ENCODE peak calls at places on chromosome 12, in five cellular contexts. One of them, this sample, is unnamed.

GRCh38 chr12:52434096-52434733 is at the start of gene KRT75:
- DNase-seq in GM23338: no peak
- DNase-seq in psoas muscle: no peak
- DNase-seq in heart right ventricle: no peak
- DNase-seq in astrocyte of the spinal cord: peak; percentile 4
- DNase-seq in this sample: no peak

GRCh38 chr12:73220951-73221350 is 948.8 kb downstream of the TRHDE start:
- DNase-seq in psoas muscle: no peak
- DNase-seq in GM23338: no peak
- DNase-seq in heart right ventricle: no peak
- DNase-seq in astrocyte of the spinal cord: no peak
- DNase-seq in this sample: no peak

GRCh38 chr12:78402366-78403134 is 462.0 kb upstream of the SYT1 start:
- DNase-seq in astrocyte of the spinal cord: no peak
- DNase-seq in GM23338: no peak
- DNase-seq in heart right ventricle: no peak
- DNase-seq in psoas muscle: no peak
- DNase-seq in this sample: no peak

GRCh38 chr12:91138337-91138905 is 27.1 kb upstream of the LUM start:
- DNase-seq in heart right ventricle: peak; percentile 7
- DNase-seq in astrocyte of the spinal cord: no peak
- DNase-seq in GM23338: peak; percentile 3
- DNase-seq in psoas muscle: no peak
- DNase-seq in this sample: no peak

GRCh38 chr12:123908884-123909807 is 63.5 kb downstream of the CCDC92 start:
- DNase-seq in GM23338: no peak
- DNase-seq in astrocyte of the spinal cord: no peak
- DNase-seq in heart right ventricle: no peak
- DNase-seq in psoas muscle: peak; percentile 24
- DNase-seq in this sample: no peak

GRCh38 chr12:64650762-64651161 is 40.5 kb downstream of the RASSF3 start:
- DNase-seq in GM23338: no peak
- DNase-seq in astrocyte of the spinal cord: peak; percentile 20
- DNase-seq in psoas muscle: no peak
- DNase-seq in heart right ventricle: no peak
- DNase-seq in this sample: no peak

GRCh38 chr12:18158774-18159557 is 69.0 kb upstream of the RERGL start:
- DNase-seq in psoas muscle: no peak
- DNase-seq in astrocyte of the spinal cord: peak; percentile 19
- DNase-seq in heart right ventricle: no peak
- DNase-seq in GM23338: peak; percentile 87
- DNase-seq in this sample: peak; percentile 71

GRCh38 chr12:57239587-57240068 is 10.1 kb downstream of the SHMT2 start:
- DNase-seq in psoas muscle: no peak
- DNase-seq in heart right ventricle: no peak
- DNase-seq in GM23338: peak; percentile 44
- DNase-seq in astrocyte of the spinal cord: no peak
- DNase-seq in this sample: no peak

GRCh38 chr12:12191008-12191407 is 75.8 kb downstream of the LRP6 start:
- DNase-seq in astrocyte of the spinal cord: no peak
- DNase-seq in heart right ventricle: no peak
- DNase-seq in GM23338: no peak
- DNase-seq in psoas muscle: no peak
- DNase-seq in this sample: no peak

GRCh38 chr12:102948941-102949352 is 8.5 kb upstream of the ASCL1 start:
- DNase-seq in psoas muscle: no peak
- DNase-seq in astrocyte of the spinal cord: peak; percentile 41
- DNase-seq in heart right ventricle: no peak
- DNase-seq in GM23338: peak; percentile 79
- DNase-seq in this sample: peak; percentile 28

GRCh38 chr12:107109726-107110518 is 16.6 kb upstream of the CRY1 start:
- DNase-seq in GM23338: no peak
- DNase-seq in heart right ventricle: no peak
- DNase-seq in psoas muscle: no peak
- DNase-seq in astrocyte of the spinal cord: peak; percentile 14
- DNase-seq in this sample: no peak

GRCh38 chr12:77979597-77980250 is 149.0 kb downstream of the NAV3 start:
- DNase-seq in astrocyte of the spinal cord: no peak
- DNase-seq in heart right ventricle: no peak
- DNase-seq in psoas muscle: no peak
- DNase-seq in GM23338: no peak
- DNase-seq in this sample: no peak

GRCh38 chr12:124453419-124454351 is 113.7 kb downstream of the NCOR2 start:
- DNase-seq in psoas muscle: peak; percentile 97
- DNase-seq in astrocyte of the spinal cord: peak; percentile 67
- DNase-seq in GM23338: no peak
- DNase-seq in heart right ventricle: peak; percentile 93
- DNase-seq in this sample: no peak

GRCh38 chr12:53989227-53990113 is 4.5 kb downstream of the HOXC10 start:
- DNase-seq in GM23338: peak; percentile 68
- DNase-seq in psoas muscle: no peak
- DNase-seq in heart right ventricle: no peak
- DNase-seq in astrocyte of the spinal cord: peak; percentile 38
- DNase-seq in this sample: peak; percentile 74

GRCh38 chr12:57173089-57173488 is 25.7 kb upstream of the LRP1-AS start:
- DNase-seq in heart right ventricle: no peak
- DNase-seq in astrocyte of the spinal cord: no peak
- DNase-seq in GM23338: peak; percentile 84
- DNase-seq in psoas muscle: no peak
- DNase-seq in this sample: peak; percentile 63

GRCh38 chr12:32110942-32111341 is 4.3 kb downstream of the BICD1 start:
- DNase-seq in psoas muscle: no peak
- DNase-seq in heart right ventricle: no peak
- DNase-seq in GM23338: no peak
- DNase-seq in astrocyte of the spinal cord: no peak
- DNase-seq in this sample: no peak
- H3K4me3 ChIP-seq in psoas muscle: no peak overlapping the region
- H3K4me3 ChIP-seq in heart right ventricle: no peak overlapping the region
- H3K4me3 ChIP-seq in GM23338: no peak overlapping the region
- H3K4me3 ChIP-seq in astrocyte of the spinal cord: no peak overlapping the region
- H3K4me3 ChIP-seq in this sample: no peak overlapping the region

GRCh38 chr12:6370576-6370935 is 4.8 kb downstream of the SCNN1A start:
- DNase-seq in astrocyte of the spinal cord: no peak
- DNase-seq in GM23338: no peak
- DNase-seq in heart right ventricle: no peak
- DNase-seq in psoas muscle: no peak
- DNase-seq in this sample: no peak
- H3K4me3 ChIP-seq in astrocyte of the spinal cord: no peak overlapping the region
- H3K4me3 ChIP-seq in GM23338: peak overlapping the region; percentile 33
- H3K4me3 ChIP-seq in heart right ventricle: no peak overlapping the region
- H3K4me3 ChIP-seq in psoas muscle: no peak overlapping the region
- H3K4me3 ChIP-seq in this sample: no peak overlapping the region

GRCh38 chr12:62861157-62861535 is 73.8 kb downstream of the PPM1H start:
- DNase-seq in psoas muscle: no peak
- DNase-seq in astrocyte of the spinal cord: no peak
- DNase-seq in heart right ventricle: no peak
- DNase-seq in GM23338: no peak
- DNase-seq in this sample: no peak
- H3K4me3 ChIP-seq in psoas muscle: peak overlapping the region; percentile 20
- H3K4me3 ChIP-seq in astrocyte of the spinal cord: no peak overlapping the region
- H3K4me3 ChIP-seq in heart right ventricle: no peak overlapping the region
- H3K4me3 ChIP-seq in GM23338: no peak overlapping the region
- H3K4me3 ChIP-seq in this sample: no peak overlapping the region

DNA sequence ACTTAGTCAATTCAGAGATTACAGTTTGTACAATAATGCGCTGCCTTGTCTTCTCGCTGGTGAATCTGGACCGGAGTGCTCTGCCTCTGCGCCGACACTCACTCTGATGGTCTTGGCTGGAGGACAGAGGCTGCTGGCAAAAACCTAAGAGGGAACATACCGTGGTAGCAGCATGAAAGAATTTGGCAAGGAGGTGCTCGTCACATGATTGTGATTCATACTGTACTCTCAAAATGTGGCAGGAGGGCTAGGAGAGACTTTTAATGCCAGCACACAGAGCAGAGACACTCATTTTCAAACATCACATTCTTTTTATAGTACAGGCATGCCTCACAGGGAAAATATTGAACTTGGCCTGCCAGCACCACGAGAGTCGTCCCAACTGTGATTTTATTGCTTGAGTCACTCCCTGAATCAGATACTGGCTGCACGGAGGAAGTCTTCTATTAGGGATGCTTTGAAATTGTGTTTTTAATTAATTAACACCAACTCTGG is 67.8 kb downstream of the HMGA2 start:
- DNase-seq in astrocyte of the spinal cord: peak; percentile 99
- DNase-seq in psoas muscle: peak; percentile 82
- DNase-seq in heart right ventricle: peak; percentile 82
- DNase-seq in GM23338: no peak
- DNase-seq in this sample: no peak
- H3K4me3 ChIP-seq in astrocyte of the spinal cord: no peak overlapping the region
- H3K4me3 ChIP-seq in psoas muscle: no peak overlapping the region
- H3K4me3 ChIP-seq in heart right ventricle: no peak overlapping the region
- H3K4me3 ChIP-seq in GM23338: no peak overlapping the region
- H3K4me3 ChIP-seq in this sample: no peak overlapping the region

DNA sequence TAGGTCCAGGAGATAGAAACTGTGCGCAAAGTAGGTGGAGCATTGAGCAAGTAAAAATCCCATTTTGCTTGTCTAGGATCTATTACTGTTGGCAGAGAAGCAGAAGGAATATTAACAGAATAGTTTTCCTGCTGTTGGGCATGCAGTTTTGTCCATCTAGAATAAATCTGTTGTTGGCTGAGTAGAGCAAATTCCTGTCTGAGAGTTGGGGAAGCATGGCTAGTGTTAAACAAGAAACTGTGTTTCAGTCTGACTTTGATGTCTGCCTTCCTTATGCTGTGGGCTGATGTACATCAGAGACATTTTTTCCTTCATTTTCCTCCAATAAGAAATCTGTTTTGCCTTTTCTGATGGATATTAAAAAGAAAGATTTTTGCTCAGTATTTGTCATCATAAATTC is 98.2 kb downstream of the RAD52 start:
- DNase-seq in psoas muscle: no peak
- DNase-seq in astrocyte of the spinal cord: peak; percentile 41
- DNase-seq in heart right ventricle: no peak
- DNase-seq in GM23338: no peak
- DNase-seq in this sample: no peak
- H3K4me3 ChIP-seq in psoas muscle: peak overlapping the region; percentile 59
- H3K4me3 ChIP-seq in astrocyte of the spinal cord: no peak overlapping the region
- H3K4me3 ChIP-seq in heart right ventricle: no peak overlapping the region
- H3K4me3 ChIP-seq in GM23338: no peak overlapping the region
- H3K4me3 ChIP-seq in this sample: no peak overlapping the region

GRCh38 chr12:118778077-118778476 is 203.3 kb upstream of the SRRM4 start:
- DNase-seq in astrocyte of the spinal cord: no peak
- DNase-seq in psoas muscle: no peak
- DNase-seq in GM23338: no peak
- DNase-seq in heart right ventricle: no peak
- DNase-seq in this sample: no peak

GRCh38 chr12:118777550-118777949 is 203.8 kb upstream of the SRRM4 start:
- DNase-seq in psoas muscle: no peak
- DNase-seq in astrocyte of the spinal cord: no peak
- DNase-seq in heart right ventricle: no peak
- DNase-seq in GM23338: no peak
- DNase-seq in this sample: no peak

DNA sequence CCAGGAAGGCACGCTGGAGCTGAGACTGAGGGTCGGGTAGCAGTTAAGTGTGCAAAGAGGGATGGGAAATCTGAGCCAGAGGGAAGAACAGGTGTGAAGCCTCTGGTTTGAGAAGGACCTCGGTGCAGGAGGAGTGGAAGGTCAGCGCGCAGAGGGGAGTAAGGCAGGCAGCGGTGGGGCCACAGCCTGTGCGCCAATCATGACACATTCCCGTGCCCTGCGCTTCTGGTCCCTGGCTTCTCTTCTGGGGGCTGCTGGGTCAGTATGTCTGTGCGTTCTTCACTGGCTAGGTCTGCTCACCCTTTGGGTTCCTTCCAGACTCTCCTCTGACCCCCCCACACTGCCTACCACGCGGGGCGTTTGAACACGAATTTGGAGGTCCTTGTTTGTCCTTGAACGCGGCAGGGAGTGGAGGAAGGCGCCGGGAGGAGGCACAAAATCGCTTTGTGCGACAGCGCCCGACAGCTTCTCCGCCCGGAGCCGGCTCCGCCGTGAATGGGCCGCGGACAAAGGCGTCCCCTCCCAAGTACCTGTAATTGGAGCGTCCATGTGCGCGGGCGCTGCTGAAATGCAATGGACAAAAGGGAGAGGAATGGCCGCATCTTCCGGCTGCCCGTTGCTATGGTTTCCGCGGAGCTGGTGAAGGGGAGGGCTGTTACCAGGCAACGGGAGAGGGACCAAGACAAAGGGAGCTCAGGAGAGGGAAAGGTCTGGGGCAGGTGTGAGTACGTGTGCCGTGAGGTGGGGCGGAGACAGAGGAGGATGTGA is 207.2 kb upstream of the SRRM4 start:
- DNase-seq in psoas muscle: no peak
- DNase-seq in heart right ventricle: no peak
- DNase-seq in astrocyte of the spinal cord: no peak
- DNase-seq in GM23338: peak; percentile 99
- DNase-seq in this sample: no peak
- H3K4me3 ChIP-seq in psoas muscle: no peak overlapping the region
- H3K4me3 ChIP-seq in heart right ventricle: no peak overlapping the region
- H3K4me3 ChIP-seq in astrocyte of the spinal cord: no peak overlapping the region
- H3K4me3 ChIP-seq in GM23338: peak overlapping the region; percentile 55
- H3K4me3 ChIP-seq in this sample: no peak overlapping the region

DNA sequence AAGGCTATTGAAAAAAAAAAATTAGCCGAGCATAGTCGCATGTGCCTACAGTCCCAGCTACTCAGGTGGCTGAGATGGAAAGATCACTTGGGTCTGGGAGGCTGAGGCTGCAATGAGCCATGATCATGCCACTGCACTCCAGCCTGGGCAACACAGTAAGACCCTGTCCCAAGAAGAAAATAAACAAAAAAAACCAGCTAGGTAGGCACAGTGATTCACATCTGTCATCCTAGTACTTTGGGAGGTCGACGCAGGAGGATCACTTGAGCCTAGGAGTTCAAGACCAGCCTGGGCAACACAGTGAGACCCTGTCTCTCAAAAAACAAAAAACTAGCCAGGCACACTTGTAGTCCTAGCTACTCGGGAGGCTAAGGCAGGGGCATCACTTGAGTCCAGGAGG is 8.2 kb downstream of the SARNP start:
- DNase-seq in GM23338: no peak
- DNase-seq in astrocyte of the spinal cord: no peak
- DNase-seq in psoas muscle: no peak
- DNase-seq in heart right ventricle: no peak
- DNase-seq in this sample: no peak
- H3K4me3 ChIP-seq in GM23338: no peak overlapping the region
- H3K4me3 ChIP-seq in astrocyte of the spinal cord: no peak overlapping the region
- H3K4me3 ChIP-seq in psoas muscle: no peak overlapping the region
- H3K4me3 ChIP-seq in heart right ventricle: no peak overlapping the region
- H3K4me3 ChIP-seq in this sample: no peak overlapping the region

GRCh38 chr12:93198086-93198485 is 179.6 kb upstream of the NUDT4 start:
- DNase-seq in GM23338: no peak
- DNase-seq in astrocyte of the spinal cord: peak; percentile 72
- DNase-seq in heart right ventricle: no peak
- DNase-seq in psoas muscle: peak; percentile 88
- DNase-seq in this sample: no peak
- H3K4me3 ChIP-seq in GM23338: no peak overlapping the region
- H3K4me3 ChIP-seq in astrocyte of the spinal cord: no peak overlapping the region
- H3K4me3 ChIP-seq in heart right ventricle: no peak overlapping the region
- H3K4me3 ChIP-seq in psoas muscle: no peak overlapping the region
- H3K4me3 ChIP-seq in this sample: no peak overlapping the region

This sample was measured in HAP-1.